ENCODE peak calls at places on chromosome 5, in four cellular contexts. V, K, A and G are unnamed samples.

GRCh38 chr5:90645024-90645610 is 86.5 kb downstream of the ADGRV1 start:
- DNase-seq in V (no peak), A (no peak), K (peak; percentile 39), G (no peak)

GRCh38 chr5:100518377-100518776 is 16.8 kb upstream of the FAM174A start:
- DNase-seq in K (no peak), V (no peak), A (no peak), G (no peak)

GRCh38 chr5:56112526-56113121 is 117.9 kb upstream of the IL6ST start:
- DNase-seq in K (no peak), V (peak; percentile 50), A (no peak), G (no peak)

GRCh38 chr5:35129921-35130485 is 82.3 kb upstream of the AGXT2 start:
- DNase-seq in V (peak; percentile 34), K (no peak), A (no peak), G (no peak)

GRCh38 chr5:113612060-113612496 is 98.6 kb downstream of the YTHDC2 start:
- DNase-seq in K (peak; percentile 41), A (peak; percentile 46), V (peak; percentile 30), G (peak; percentile 6)

GRCh38 chr5:97355775-97356174 is 172.7 kb upstream of the RIOK2 start:
- DNase-seq in V (no peak), A (no peak), K (no peak), G (no peak)

GRCh38 chr5:142327111-142327842 is 2.5 kb upstream of the SPRY4 start:
- DNase-seq in A (peak; percentile 82), V (peak; percentile 86), K (no peak), G (no peak)

GRCh38 chr5:140038373-140038957 is 4.6 kb downstream of the NRG2 start:
- DNase-seq in K (peak; percentile 53), A (peak; percentile 26), V (peak; percentile 20), G (peak; percentile 7)

GRCh38 chr5:55180016-55180415 is 7.0 kb upstream of the CDC20B start:
- DNase-seq in K (no peak), V (peak; percentile 50), A (no peak), G (no peak)

GRCh38 chr5:79746645-79747044 is 57.0 kb downstream of the CMYA5 start:
- DNase-seq in K (no peak), V (no peak), A (no peak), G (no peak)

GRCh38 chr5:55407059-55407684 is 99.4 kb downstream of the MTREX start:
- DNase-seq in K (peak; percentile 57), A (peak; percentile 15), V (peak; percentile 23), G (peak; percentile 34)

GRCh38 chr5:73151733-73152410 is 21.1 kb upstream of the TMEM174 start:
- DNase-seq in K (peak; percentile 48), A (no peak), V (no peak), G (no peak)

GRCh38 chr5:111739423-111739822 is 17.6 kb downstream of the NREP start:
- DNase-seq in A (no peak), V (no peak), K (no peak), G (no peak)

GRCh38 chr5:171422902-171423663 is 3.6 kb downstream of the FGF18 start:
- DNase-seq in V (no peak), K (no peak), A (no peak), G (no peak)

GRCh38 chr5:178940569-178941360 is at the start of gene ZNF454:
- DNase-seq in A (no peak), V (no peak), K (peak; percentile 75), G (peak; percentile 38)

GRCh38 chr5:94403483-94403882 is 214.9 kb downstream of the KIAA0825 start:
- DNase-seq in K (no peak), V (no peak), A (no peak), G (no peak)

GRCh38 chr5:158979749-158980521 is 119.8 kb downstream of the EBF1 start:
- DNase-seq in A (peak; percentile 74), K (peak; percentile 14), V (peak; percentile 12), G (no peak)

GRCh38 chr5:124651663-124652513 is 94.6 kb downstream of the ZNF608 start:
- DNase-seq in V (peak; percentile 77), A (no peak), K (peak; percentile 89), G (peak; percentile 59)

GRCh38 chr5:178590141-178590923 is at the start of gene COL23A1:
- DNase-seq in A (no peak), K (peak; percentile 90), V (peak; percentile 33), G (no peak)

GRCh38 chr5:93378073-93378472 is 202.9 kb downstream of the NR2F1-AS1 start:
- DNase-seq in A (no peak), V (peak; percentile 89), K (no peak), G (peak; percentile 55)

GRCh38 chr5:28012538-28012937 is 974.2 kb upstream of the CDH9 start:
- DNase-seq in V (no peak), K (no peak), A (no peak), G (no peak)

GRCh38 chr5:124179788-124180187 is 566.7 kb downstream of the ZNF608 start:
- DNase-seq in K (no peak), V (no peak), A (no peak), G (no peak)

GRCh38 chr5:178131446-178131996 is 707 bp downstream of the RMND5B start:
- DNase-seq in K (no peak), A (no peak), V (no peak), G (no peak)

GRCh38 chr5:136205061-136205702 is 12.2 kb upstream of the SMIM32 start:
- DNase-seq in A (no peak), V (no peak), K (peak; percentile 60), G (no peak)

GRCh38 chr5:34053571-34054271 is 10.7 kb upstream of the C1QTNF3 start:
- DNase-seq in V (no peak), K (peak; percentile 30), A (no peak), G (no peak)

GRCh38 chr5:150146862-150147579 is 8.6 kb downstream of the PDGFRB start:
- DNase-seq in A (no peak), K (no peak), V (no peak), G (no peak)

GRCh38 chr5:168679515-168679920 is 100.3 kb upstream of the PANK3 start:
- DNase-seq in K (peak; percentile 89), V (peak; percentile 52), A (peak; percentile 81), G (peak; percentile 52)

GRCh38 chr5:90095292-90096060 is 314.1 kb downstream of the CETN3 start:
- DNase-seq in V (no peak), A (no peak), K (no peak), G (no peak)

GRCh38 chr5:180194410-180195345 is 14.3 kb downstream of the RASGEF1C start:
- DNase-seq in V (no peak), A (no peak), K (no peak), G (no peak)

GRCh38 chr5:99058466-99058865 is 129.7 kb upstream of the CHD1 start:
- DNase-seq in V (no peak), K (no peak), A (no peak), G (no peak)

GRCh38 chr5:58262226-58262625 is 197.7 kb downstream of the PLK2 start:
- DNase-seq in K (no peak), A (no peak), V (no peak), G (no peak)

GRCh38 chr5:31383734-31384133 is 148.2 kb downstream of the DROSHA start:
- DNase-seq in A (no peak), V (no peak), K (no peak), G (no peak)

GRCh38 chr5:154211611-154212390 is 21.3 kb downstream of the GALNT10 start:
- DNase-seq in V (no peak), A (no peak), K (no peak), G (no peak)

GRCh38 chr5:140025736-140026135 is 17.4 kb downstream of the NRG2 start:
- DNase-seq in K (no peak), A (no peak), V (no peak), G (no peak)

GRCh38 chr5:134122530-134122929 is 8.0 kb downstream of the TCF7 start:
- DNase-seq in K (no peak), V (no peak), A (no peak), G (no peak)

DNA sequence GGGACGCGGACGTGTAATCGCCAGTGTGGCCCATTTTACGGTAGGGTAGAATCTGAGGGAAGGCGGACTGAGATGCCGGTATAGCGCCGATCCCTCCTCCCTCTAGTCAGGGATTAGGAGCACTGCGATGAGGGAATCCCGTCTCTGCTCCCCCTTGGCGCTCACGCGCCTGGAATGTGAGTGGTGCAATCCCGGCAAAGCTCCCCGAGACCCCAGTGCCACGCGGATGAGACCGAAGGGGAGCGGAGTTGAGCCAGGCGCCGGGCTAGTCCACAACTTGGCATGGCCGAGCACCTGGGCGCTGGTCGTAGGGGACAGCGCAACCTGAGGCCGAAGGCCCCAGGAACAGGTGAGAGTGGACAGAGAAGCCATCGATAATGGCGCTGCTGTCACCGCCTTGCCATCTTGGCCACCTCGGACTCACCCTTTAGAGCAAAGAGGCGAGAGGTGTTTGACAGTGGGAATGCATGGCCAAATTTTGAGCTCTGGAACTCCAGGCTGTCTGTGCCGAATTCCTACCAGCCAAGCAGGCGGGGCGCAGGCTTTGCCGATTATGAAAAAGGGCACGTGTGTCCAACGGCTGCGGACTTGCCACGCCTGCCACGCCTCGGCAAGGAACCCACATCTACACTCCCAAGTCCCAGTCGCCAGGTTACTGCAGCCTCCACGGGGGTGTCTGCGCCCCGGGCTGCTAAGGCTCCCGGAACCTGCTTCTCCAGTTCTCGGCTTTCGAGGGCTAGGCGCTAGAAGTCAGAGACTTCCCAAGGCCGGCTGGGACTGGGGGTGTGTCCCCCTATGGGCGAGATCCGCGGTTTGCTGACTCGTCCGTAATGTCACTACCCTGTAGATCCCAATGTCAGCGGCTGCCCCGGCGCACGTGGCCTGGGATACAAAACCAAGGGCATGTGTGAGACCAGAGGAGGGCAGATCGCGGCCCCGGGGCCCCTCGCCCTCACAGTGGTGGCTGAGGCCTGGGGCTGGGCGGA is 2.6 kb downstream of the NPR3 start:
- DNase-seq in V (peak; percentile 5), A (no peak), K (peak; percentile 30), G (no peak)
- H3K4me3 ChIP-seq in V (no peak overlapping the region), A (no peak overlapping the region), K (peak overlapping the region; percentile 1), G (peak overlapping the region; percentile 79)

GRCh38 chr5:133053463-133053862 is 1.6 kb downstream of the HSPA4 start:
- DNase-seq in K (no peak), V (no peak), A (no peak), G (no peak)
- H3K4me3 ChIP-seq in K (peak overlapping the region; percentile 84), V (peak overlapping the region; percentile 72), A (peak overlapping the region; percentile 93), G (peak overlapping the region; percentile 96)

GRCh38 chr5:77850536-77851228 is 74.5 kb upstream of the TBCA start:
- DNase-seq in K (no peak), A (no peak), V (no peak), G (no peak)
- H3K4me3 ChIP-seq in K (no peak overlapping the region), A (no peak overlapping the region), V (no peak overlapping the region), G (no peak overlapping the region)

GRCh38 chr5:66306844-66307315 is 162.8 kb downstream of the SREK1 start:
- DNase-seq in K (no peak), A (no peak), V (no peak), G (no peak)
- H3K4me3 ChIP-seq in K (no peak overlapping the region), A (no peak overlapping the region), V (no peak overlapping the region), G (no peak overlapping the region)